ENCODE peak calls at places on chromosome 2, in eight cellular contexts. R is mammary epithelial cell, J is PC-9, L is adrenal gland, T is stomach, B is psoas muscle, O is heart left ventricle, W is endodermal cell. D is an unnamed sample.

GRCh38 chr2:240454031-240454901 is 18.8 kb downstream of the GPC1 start:
- DNase-seq in J (no peak), O (no peak), L (peak), W (peak), T (no peak), B (peak), R (no peak), D (no peak)

GRCh38 chr2:86313341-86313740 is 24.1 kb downstream of the REEP1 start:
- DNase-seq in L (no peak), T (no peak), B (no peak), W (no peak), J (no peak), R (no peak), O (no peak), D (no peak)

GRCh38 chr2:178419123-178419522 is 31.9 kb downstream of the PRKRA start:
- DNase-seq in W (no peak), L (no peak), B (no peak), R (no peak), T (no peak), O (no peak), J (no peak), D (peak)

GRCh38 chr2:195899226-195899625 is 169.4 kb downstream of the DNAH7 start:
- DNase-seq in J (no peak), O (no peak), R (no peak), B (no peak), L (no peak), W (no peak), T (no peak), D (no peak)

GRCh38 chr2:150876201-150877085 is 385.2 kb downstream of the RBM43 start:
- DNase-seq in B (no peak), L (no peak), W (no peak), O (no peak), T (no peak), R (no peak), J (no peak), D (no peak)

GRCh38 chr2:97740590-97741182 is 27.3 kb downstream of the ZAP70 start:
- DNase-seq in O (no peak), J (no peak), R (no peak), W (peak), B (no peak), T (peak), L (peak), D (peak)

GRCh38 chr2:7780345-7780744 is 863.1 kb downstream of the RNF144A start:
- DNase-seq in O (no peak), L (no peak), R (no peak), W (no peak), B (no peak), J (no peak), T (no peak), D (no peak)

GRCh38 chr2:2026252-2026831 is 282.0 kb upstream of the PXDN start:
- DNase-seq in T (no peak), R (no peak), J (no peak), O (no peak), W (peak), B (no peak), L (no peak), D (no peak)

GRCh38 chr2:3960106-3960505 is 256.7 kb downstream of the DCDC2C start:
- DNase-seq in B (no peak), W (no peak), T (no peak), L (no peak), J (no peak), R (no peak), O (no peak), D (no peak)

GRCh38 chr2:62147610-62148301 is 48.2 kb upstream of the B3GNT2 start:
- DNase-seq in R (peak), B (no peak), L (no peak), W (no peak), O (no peak), T (no peak), J (peak), D (peak)

GRCh38 chr2:150165988-150166965 is 321.2 kb downstream of the RND3 start:
- DNase-seq in R (peak), W (no peak), L (no peak), J (peak), T (peak), O (no peak), B (no peak), D (peak)

GRCh38 chr2:155368934-155369333 is 670.4 kb downstream of the KCNJ3 start:
- DNase-seq in J (no peak), B (no peak), O (no peak), R (peak), L (no peak), W (no peak), T (no peak), D (peak)

GRCh38 chr2:220478305-220479058 is 851.1 kb downstream of the SLC4A3 start:
- DNase-seq in W (no peak), T (no peak), J (peak), R (no peak), O (no peak), B (no peak), L (no peak), D (peak)

GRCh38 chr2:241798631-241799521 is 10.1 kb upstream of the NEU4 start:
- DNase-seq in J (no peak), T (no peak), L (peak), W (peak), R (no peak), B (peak), O (no peak), D (no peak)

GRCh38 chr2:142989276-142990204 is 112.1 kb downstream of the KYNU start:
- DNase-seq in L (no peak), R (peak), J (peak), O (no peak), B (no peak), W (no peak), T (no peak), D (peak)

GRCh38 chr2:27191107-27191829 is 20.6 kb upstream of the ATRAID start:
- DNase-seq in O (no peak), R (peak), L (peak), W (peak), T (peak), B (no peak), J (peak), D (peak)

GRCh38 chr2:29166237-29166630 is 51.0 kb downstream of the CLIP4 start:
- DNase-seq in W (no peak), L (no peak), T (no peak), R (no peak), J (no peak), B (no peak), O (no peak), D (peak)

GRCh38 chr2:122414911-122415310 is 659.5 kb downstream of the TSN start:
- DNase-seq in L (no peak), T (no peak), W (no peak), B (no peak), J (no peak), R (peak), O (no peak), D (peak)

DNA sequence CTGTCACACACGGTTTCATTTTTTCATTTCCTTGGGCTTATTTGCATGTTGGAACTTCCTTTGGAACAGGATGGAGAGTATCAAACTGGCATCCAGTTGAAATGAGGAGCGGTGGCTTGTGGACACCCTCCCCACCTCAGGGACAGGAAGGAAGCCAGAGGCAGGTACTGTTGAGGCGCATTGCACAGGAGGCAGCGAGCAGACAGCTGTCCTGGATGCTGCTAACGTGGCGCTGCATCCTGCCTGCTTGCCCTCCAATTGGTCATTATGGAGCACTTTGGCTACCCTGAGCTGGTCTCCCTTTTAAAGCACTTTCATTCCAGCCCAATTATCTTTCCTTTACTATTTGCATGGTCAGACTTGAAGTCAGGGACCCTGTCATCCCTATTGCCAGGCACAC is 80.7 kb upstream of the ITGA4 start:
- DNase-seq in W (no peak), L (no peak), J (no peak), T (no peak), B (no peak), O (no peak), R (no peak), D (no peak)
- H3K27ac ChIP-seq in W (no peak), L (no peak), J (no peak), T (no peak), B (no peak), O (no peak), R (no peak), D (no peak)

DNA sequence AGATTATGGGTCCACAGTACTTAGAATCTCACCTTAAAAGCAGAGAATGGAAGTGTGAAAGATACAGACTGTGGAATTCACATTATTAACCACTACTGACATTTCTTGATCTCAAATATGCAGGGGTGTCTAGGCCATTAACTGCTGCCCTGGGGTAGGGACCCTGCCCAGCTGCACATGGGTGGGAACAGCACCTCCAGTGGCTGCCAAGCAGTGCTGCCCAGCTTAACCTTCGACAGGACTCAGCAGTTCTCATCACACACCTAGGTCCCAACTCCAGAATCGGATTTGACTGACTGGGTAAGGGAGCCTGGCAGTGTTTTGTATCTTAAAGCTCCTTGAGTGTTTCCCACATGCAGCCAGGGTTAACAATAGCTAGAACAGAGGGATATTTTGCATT is 14.9 kb downstream of the ERFE start:
- DNase-seq in W (no peak), T (no peak), J (no peak), O (no peak), B (no peak), R (no peak), L (no peak), D (no peak)
- TF ChIP-seq CTCF in W (peak), T (no peak), J (no peak), O (no peak), B (no peak), R (peak), L (no peak), D (peak)

DNA sequence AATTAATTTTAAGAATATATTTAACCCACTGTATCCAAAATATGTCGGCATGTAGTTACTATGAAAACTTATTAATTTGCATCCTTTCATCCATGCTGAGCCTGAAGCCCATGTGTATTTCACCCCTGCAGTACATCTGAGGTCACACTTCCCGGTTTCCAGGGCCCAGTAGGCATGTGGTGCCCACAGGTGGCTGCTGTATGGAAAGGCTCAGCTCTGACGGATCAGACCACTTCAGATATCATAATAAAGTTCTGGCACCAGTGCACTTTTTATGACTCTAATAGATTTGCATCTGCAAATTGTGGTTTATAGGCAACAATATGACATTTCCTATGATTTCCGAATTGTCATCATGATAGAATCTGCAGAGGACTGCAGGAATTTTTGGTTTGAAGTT is 22.5 kb downstream of the SH3RF3 start:
- DNase-seq in L (no peak), R (no peak), J (no peak), W (no peak), T (no peak), O (no peak), B (no peak), D (no peak)
- H3K27ac ChIP-seq in L (no peak), R (no peak), J (no peak), W (no peak), T (no peak), O (no peak), B (no peak), D (no peak)

GRCh38 chr2:205563646-205564045 is 118.7 kb upstream of the NRP2 start:
- DNase-seq in R (no peak), J (no peak), T (no peak), O (no peak), B (peak), W (peak), L (no peak), D (peak)
- TF ChIP-seq CTCF in R (peak), J (peak), T (no peak), O (peak), B (peak), W (peak), L (no peak), D (peak)

GRCh38 chr2:43134571-43134889 is 91.9 kb downstream of the ZFP36L2 start:
- DNase-seq in R (no peak), B (no peak), W (no peak), J (peak), O (no peak), T (no peak), L (no peak), D (no peak)

GRCh38 chr2:43136011-43136799 is 90.2 kb downstream of the ZFP36L2 start:
- DNase-seq in R (no peak), W (peak), O (no peak), J (peak), B (no peak), T (no peak), L (no peak), D (no peak)

GRCh38 chr2:43133708-43134570 is 92.5 kb downstream of the ZFP36L2 start:
- DNase-seq in T (peak), B (no peak), L (peak), R (no peak), O (no peak), J (peak), W (peak), D (no peak)

GRCh38 chr2:43136862-43137261 is 89.5 kb downstream of the ZFP36L2 start:
- DNase-seq in B (no peak), R (no peak), L (no peak), T (no peak), W (peak), J (no peak), O (no peak), D (no peak)

DNA sequence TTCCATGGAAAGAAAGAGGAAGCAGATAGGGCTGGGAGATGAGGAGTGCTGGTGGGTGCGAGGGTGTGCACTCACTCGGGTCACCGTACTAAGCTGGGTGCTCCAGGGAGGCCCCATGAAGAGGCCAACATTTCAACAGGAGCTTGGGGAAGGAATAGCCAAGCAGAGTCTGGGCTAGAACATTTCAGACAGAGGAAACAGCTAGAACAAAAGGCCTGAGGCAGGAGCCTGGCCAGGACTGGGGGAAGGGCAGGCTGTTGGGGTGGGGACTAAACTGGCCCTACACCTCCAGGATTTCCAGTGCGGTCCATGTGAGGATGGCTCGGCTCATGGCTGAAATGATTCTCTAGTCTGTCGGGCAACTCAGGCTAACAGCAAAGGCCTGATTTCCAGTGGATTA is 90.8 kb downstream of the ZFP36L2 start:
- DNase-seq in O (peak), R (no peak), L (no peak), B (no peak), W (peak), T (no peak), J (peak), D (no peak)
- H3K27ac ChIP-seq in O (peak), R (no peak), L (no peak), B (no peak), W (peak), T (peak), J (no peak), D (no peak)

DNA sequence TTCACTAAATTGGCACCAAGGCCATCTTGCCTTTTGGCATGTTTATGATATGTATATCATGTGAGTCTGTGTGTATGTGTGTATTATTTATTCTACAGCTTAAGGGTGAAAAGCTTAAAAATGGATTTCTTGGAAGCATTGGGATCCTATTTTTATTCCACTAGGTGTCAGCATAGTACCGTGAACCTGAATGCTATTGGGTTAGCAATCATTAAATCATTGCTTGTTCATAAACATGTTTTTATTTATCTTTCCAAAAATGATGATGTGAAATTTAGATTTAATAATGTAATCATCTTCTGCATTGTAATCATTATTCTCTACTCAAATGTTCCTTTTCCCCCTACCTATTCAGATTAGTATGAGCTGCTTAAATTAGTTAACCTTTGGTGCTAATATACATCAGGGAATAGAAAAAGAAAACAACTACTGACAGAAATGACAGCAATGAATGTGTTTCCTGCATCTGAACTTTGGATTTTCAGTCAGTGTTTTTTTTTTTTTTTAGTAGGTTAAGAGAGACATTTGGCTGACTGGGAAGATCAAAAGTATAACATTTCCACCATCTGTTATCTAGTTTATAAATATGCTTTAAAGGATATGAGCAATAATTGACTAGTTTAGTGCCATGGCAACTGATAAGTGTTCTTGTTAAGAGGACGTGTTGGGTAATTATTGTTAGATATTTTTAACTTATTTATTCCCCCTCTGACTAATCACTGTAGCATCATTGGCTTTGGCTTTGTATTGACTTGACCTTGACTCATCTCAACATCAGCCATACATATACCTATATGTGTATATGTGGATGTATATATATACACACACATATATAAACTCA is 14.1 kb upstream of the ZSWIM2 start:
- DNase-seq in O (no peak), W (no peak), T (no peak), R (peak), J (no peak), L (no peak), B (no peak), D (peak)
- TF ChIP-seq CTCF in O (peak), W (peak), T (no peak), R (peak), J (peak), L (peak), B (peak), D (peak)

D was measured in PC-3.